ENCODE peak calls at places on chromosomes 7 and 10, in nine cellular contexts. K is nephron progenitor cell, D is neural crest cell, N is spleen, Z is retinal pigment epithelial cell, O is progenitor cell of endocrine pancreas, C is pancreas, M is brain microvascular endothelial cell, U is HCT116. I is an unnamed sample.

GRCh38 chr10:80509403-80510161 is 28.1 kb upstream of the SH2D4B start:
- DNase-seq in K (no peak), D (no peak), N (peak), Z (peak), O (no peak), C (no peak), M (peak), U (no peak), I (peak)

GRCh38 chr7:64733550-64734240 is 60.5 kb upstream of the ZNF138 start:
- DNase-seq in K (no peak), D (no peak), N (no peak), Z (no peak), O (no peak), C (no peak), M (no peak), U (no peak), I (no peak)

GRCh38 chr7:75872073-75872782 is 6.6 kb upstream of the RHBDD2 start:
- DNase-seq in K (no peak), D (no peak), N (no peak), Z (no peak), O (no peak), C (no peak), M (no peak), U (no peak), I (no peak)

GRCh38 chr10:86285136-86285790 is 81.3 kb downstream of the GRID1 start:
- DNase-seq in K (no peak), D (no peak), N (peak), Z (no peak), O (no peak), C (no peak), M (no peak), U (no peak), I (no peak)

GRCh38 chr7:889391-889790 is 13.0 kb downstream of the GET4 start:
- DNase-seq in K (no peak), D (no peak), N (peak), Z (no peak), O (no peak), C (no peak), M (no peak), U (no peak), I (no peak)

GRCh38 chr10:50422259-50422658 is 170.9 kb upstream of the ASAH2 start:
- DNase-seq in K (no peak), D (no peak), N (no peak), Z (no peak), O (no peak), C (no peak), M (no peak), U (no peak), I (peak)

GRCh38 chr7:129741743-129742213 is 130.3 kb downstream of the NRF1 start:
- DNase-seq in K (no peak), D (no peak), N (no peak), Z (no peak), O (no peak), C (no peak), M (no peak), U (no peak), I (peak)

GRCh38 chr7:129311429-129311828 is 86.6 kb downstream of the AHCYL2 start:
- DNase-seq in K (no peak), D (no peak), N (no peak), Z (no peak), O (no peak), C (no peak), M (no peak), U (no peak), I (no peak)

GRCh38 chr7:47672966-47673365 is 91.1 kb upstream of the TNS3 start:
- DNase-seq in K (no peak), D (no peak), N (no peak), Z (no peak), O (no peak), C (no peak), M (no peak), U (no peak), I (no peak)

GRCh38 chr10:109784236-109784635 is 139.1 kb downstream of the XPNPEP1 start:
- DNase-seq in K (no peak), D (no peak), N (no peak), Z (peak), O (no peak), C (no peak), M (no peak), U (no peak), I (peak)

GRCh38 chr10:126609566-126609965 is 60.9 kb downstream of the C10orf90 start:
- DNase-seq in K (no peak), D (no peak), N (no peak), Z (no peak), O (no peak), C (no peak), M (no peak), U (no peak), I (no peak)

GRCh38 chr10:3090914-3091313 is 23.6 kb downstream of the PFKP start:
- DNase-seq in K (no peak), D (no peak), N (no peak), Z (peak), O (no peak), C (peak), M (no peak), U (peak), I (peak)

GRCh38 chr7:87797798-87798403 is 78.3 kb downstream of the SLC25A40 start:
- DNase-seq in K (no peak), D (no peak), N (no peak), Z (no peak), O (no peak), C (no peak), M (peak), U (peak), I (peak)
- TF ChIP-seq CTCF in K (peak), D (peak), N (peak), Z (peak), O (peak), C (peak), M (peak), U (peak), I (peak)

GRCh38 chr7:130867581-130868136 is 133.7 kb upstream of the KLF14 start:
- DNase-seq in K (no peak), D (no peak), N (no peak), Z (no peak), O (no peak), C (no peak), M (no peak), U (no peak), I (no peak)

GRCh38 chr7:130868150-130868549 is 134.1 kb upstream of the KLF14 start:
- DNase-seq in K (no peak), D (no peak), N (peak), Z (no peak), O (no peak), C (no peak), M (no peak), U (no peak), I (no peak)

GRCh38 chr7:130869918-130870317 is 135.9 kb upstream of the KLF14 start:
- DNase-seq in K (no peak), D (no peak), N (no peak), Z (no peak), O (no peak), C (no peak), M (no peak), U (no peak), I (no peak)

GRCh38 chr7:130867039-130867438 is 133.0 kb upstream of the KLF14 start:
- DNase-seq in K (no peak), D (no peak), N (no peak), Z (no peak), O (no peak), C (no peak), M (no peak), U (no peak), I (peak)

GRCh38 chr7:130865408-130866236 is 131.6 kb upstream of the KLF14 start:
- DNase-seq in K (peak), D (peak), N (no peak), Z (no peak), O (no peak), C (no peak), M (no peak), U (no peak), I (peak)
- TF ChIP-seq CTCF in K (no peak), D (no peak), N (no peak), Z (no peak), O (no peak), C (no peak), M (peak), U (peak), I (no peak)

GRCh38 chr7:134355925-134356324 is 39.2 kb upstream of the SLC35B4 start:
- DNase-seq in K (no peak), D (no peak), N (no peak), Z (no peak), O (no peak), C (peak), M (no peak), U (no peak), I (no peak)
- TF ChIP-seq CTCF in K (no peak), D (no peak), N (no peak), Z (no peak), O (no peak), C (no peak), M (no peak), U (no peak), I (no peak)

DNA sequence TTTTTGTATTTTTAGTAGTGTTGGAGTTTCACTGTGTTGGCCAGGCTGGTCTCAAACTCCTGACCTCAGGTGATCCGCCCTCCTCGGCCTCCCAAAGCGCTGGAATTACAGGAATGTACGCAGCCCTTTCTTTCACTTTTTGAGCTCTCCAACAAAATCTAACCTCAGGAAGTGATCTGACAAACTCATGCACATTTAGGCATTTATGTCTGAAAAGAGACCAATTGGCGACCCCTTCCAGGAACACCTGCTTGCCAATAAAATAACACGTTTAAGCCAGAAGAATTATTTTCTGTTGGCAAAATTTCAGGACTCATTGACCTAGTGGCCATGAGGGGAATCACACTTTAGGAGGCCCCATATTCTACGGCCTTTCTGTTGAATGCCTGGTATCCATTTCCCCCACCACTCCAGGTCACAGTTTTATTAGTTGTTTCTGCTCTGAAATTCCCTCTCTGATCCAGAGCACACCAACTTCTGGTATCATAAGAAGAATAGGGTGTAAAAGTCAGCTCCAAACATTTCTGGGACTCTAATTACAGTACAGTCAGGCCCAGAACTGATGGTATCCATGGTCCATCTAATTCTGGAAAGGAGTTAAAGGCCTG is 65.8 kb upstream of the FRMD4A start:
- DNase-seq in K (no peak), D (no peak), N (no peak), Z (peak), O (no peak), C (no peak), M (peak), U (no peak), I (peak)
- TF ChIP-seq CTCF in K (peak), D (peak), N (no peak), Z (peak), O (peak), C (no peak), M (peak), U (peak), I (peak)

DNA sequence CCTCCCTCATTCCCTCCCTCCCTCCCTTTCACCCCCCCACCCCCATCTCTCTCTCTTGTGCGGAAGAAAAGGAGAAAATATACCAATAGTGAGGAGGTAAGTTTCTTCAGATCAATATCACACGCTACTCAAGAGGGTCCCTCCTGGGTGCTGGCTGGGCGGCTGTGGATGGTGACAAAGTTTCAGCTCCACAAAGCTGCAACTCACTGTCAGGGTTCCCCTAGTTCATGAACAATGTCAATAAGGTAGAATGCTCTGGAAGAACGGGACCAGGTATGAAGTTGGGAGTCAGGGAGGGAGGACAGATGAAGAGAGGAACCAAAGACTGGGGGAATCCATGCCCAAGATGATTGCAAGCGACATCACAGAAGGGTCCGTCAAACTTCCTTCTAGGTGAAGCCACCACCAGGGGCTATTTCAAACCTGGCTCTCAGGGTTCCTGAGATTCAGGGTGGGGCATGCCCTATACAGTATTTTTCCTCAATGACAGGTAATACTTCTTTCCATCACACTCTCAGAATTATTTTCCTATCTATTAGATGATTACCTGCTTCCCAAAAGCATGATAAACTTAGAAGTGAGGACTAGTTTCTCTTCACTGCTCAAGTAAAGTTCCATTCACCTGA is 1.4 kb upstream of the PDE1C start:
- DNase-seq in K (no peak), D (no peak), N (no peak), Z (no peak), O (no peak), C (no peak), M (no peak), U (no peak), I (no peak)
- TF ChIP-seq CTCF in K (no peak), D (no peak), N (no peak), Z (no peak), O (no peak), C (no peak), M (peak), U (no peak), I (no peak)

DNA sequence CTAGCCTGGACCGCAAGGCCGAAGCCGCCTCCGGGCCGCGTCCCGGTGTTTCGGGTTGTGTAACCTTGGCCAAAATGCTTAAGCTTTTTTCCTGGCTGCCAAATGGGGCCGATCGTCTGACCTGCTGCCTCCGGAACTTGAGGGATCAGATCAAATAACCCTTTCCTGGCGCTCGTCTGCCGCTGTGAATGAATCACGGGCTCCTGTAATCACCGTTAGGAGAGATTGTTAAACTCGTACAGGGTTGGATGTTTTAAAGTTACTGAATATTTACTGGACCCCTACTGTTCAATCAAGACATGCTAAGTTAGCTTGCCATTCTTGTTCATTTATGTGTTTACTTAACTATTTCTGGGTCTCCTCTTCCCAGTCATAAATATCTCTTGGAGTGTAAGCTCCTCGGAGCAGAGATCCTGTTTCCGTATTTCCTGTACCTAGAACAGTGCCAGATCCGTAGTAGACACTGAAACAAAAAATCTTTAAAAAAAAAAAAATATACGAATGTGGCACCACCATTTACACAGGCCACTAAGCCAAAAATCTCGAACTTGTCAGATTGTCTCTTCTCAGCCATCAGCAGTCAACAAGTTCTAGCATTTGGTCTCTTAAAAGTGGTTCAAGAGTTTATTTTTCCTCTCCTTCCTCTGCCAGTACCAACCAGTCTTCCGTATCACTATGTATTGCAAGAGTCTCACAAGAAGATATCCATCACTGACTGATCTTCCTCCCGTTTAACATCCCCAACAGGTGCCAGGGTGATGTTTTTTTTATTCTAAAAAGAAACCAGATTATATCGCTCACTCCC is 645 bp upstream of the TM9SF3 start:
- DNase-seq in K (no peak), D (no peak), N (no peak), Z (peak), O (no peak), C (peak), M (peak), U (peak), I (peak)
- TF ChIP-seq CTCF in K (no peak), D (no peak), N (no peak), Z (no peak), O (no peak), C (no peak), M (no peak), U (no peak), I (no peak)

DNA sequence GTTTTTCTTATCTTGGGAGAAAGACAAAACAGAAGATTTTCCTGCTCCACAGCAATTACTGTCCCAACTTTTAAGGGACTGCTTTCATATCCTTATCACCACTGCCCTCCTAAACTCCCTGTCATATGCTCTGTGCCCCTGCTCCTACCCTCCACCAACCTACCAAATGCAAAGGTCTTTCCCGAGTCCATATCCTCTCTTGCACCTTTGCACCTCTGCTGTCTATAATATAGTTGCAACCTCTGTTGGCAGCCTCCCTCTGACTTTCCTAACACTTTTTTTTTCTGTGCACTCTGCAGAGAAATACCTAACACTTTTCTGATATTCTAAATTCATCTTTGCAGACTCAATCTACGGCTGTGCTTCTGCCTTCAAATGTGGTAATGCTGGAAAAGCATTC is 84.9 kb downstream of the DNMBP start:
- DNase-seq in K (no peak), D (no peak), N (no peak), Z (no peak), O (no peak), C (no peak), M (no peak), U (no peak), I (no peak)
- TF ChIP-seq CTCF in K (no peak), D (no peak), N (no peak), Z (no peak), O (no peak), C (no peak), M (no peak), U (no peak), I (no peak)

DNA sequence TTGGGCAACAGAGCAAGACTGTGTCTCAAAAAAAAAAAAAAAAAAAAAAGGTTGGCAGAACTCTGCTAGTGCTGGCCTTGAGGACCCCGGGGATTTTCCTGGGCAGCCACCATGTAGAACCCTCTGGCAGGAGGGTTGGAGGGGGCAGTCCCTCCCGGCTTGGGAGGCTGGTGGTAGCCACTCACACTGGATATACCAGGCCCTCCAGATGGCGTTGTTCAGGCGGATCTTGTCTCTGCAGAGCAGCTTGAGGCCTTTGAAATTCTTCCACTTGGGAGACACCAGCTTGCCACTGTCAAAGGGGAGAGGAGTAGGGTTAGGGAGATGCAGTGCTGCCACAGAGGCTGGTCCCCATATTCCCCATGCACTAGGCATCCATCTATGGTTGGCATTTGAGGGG is 8.4 kb downstream of the MLXIPL start:
- DNase-seq in K (no peak), D (no peak), N (no peak), Z (no peak), O (no peak), C (no peak), M (no peak), U (no peak), I (no peak)
- TF ChIP-seq CTCF in K (no peak), D (no peak), N (no peak), Z (peak), O (no peak), C (no peak), M (peak), U (peak), I (peak)

GRCh38 chr10:72906446-72906845 is 12.9 kb downstream of the OIT3 start:
- DNase-seq in K (no peak), D (no peak), N (no peak), Z (no peak), O (no peak), C (no peak), M (peak), U (no peak), I (no peak)
- TF ChIP-seq CTCF in K (no peak), D (no peak), N (no peak), Z (no peak), O (no peak), C (no peak), M (no peak), U (no peak), I (no peak)

GRCh38 chr7:6554848-6555247 is 3.6 kb upstream of the GRID2IP start:
- DNase-seq in K (no peak), D (no peak), N (no peak), Z (no peak), O (no peak), C (no peak), M (no peak), U (no peak), I (no peak)

GRCh38 chr7:6551016-6551511 is at the start of gene GRID2IP:
- DNase-seq in K (no peak), D (no peak), N (no peak), Z (no peak), O (no peak), C (no peak), M (no peak), U (no peak), I (no peak)

GRCh38 chr7:6556196-6556595 is 4.9 kb upstream of the GRID2IP start:
- DNase-seq in K (no peak), D (no peak), N (no peak), Z (no peak), O (no peak), C (no peak), M (no peak), U (no peak), I (no peak)

GRCh38 chr7:6558837-6559236 is 7.6 kb upstream of the GRID2IP start:
- DNase-seq in K (peak), D (no peak), N (no peak), Z (no peak), O (no peak), C (no peak), M (peak), U (peak), I (no peak)

GRCh38 chr7:6553460-6554044 is 2.3 kb upstream of the GRID2IP start:
- DNase-seq in K (no peak), D (no peak), N (no peak), Z (no peak), O (no peak), C (no peak), M (no peak), U (no peak), I (no peak)
- TF ChIP-seq CTCF in K (no peak), D (no peak), N (no peak), Z (peak), O (no peak), C (no peak), M (peak), U (peak), I (no peak)

I was measured in foreskin fibroblast.